ENCODE peak calls at places on chromosomes 16 and 17, in five cellular contexts. G, F, O, X and V are unnamed samples.

GRCh38 chr16:85148959-85149358 is 36.7 kb upstream of the CIBAR2 start:
- DNase-seq in G (no peak), F (no peak), O (no peak), X (no peak), V (peak)

GRCh38 chr17:62998665-62999393 is 32.8 kb downstream of the TANC2 start:
- DNase-seq in G (peak), F (no peak), O (no peak), X (peak), V (peak)

GRCh38 chr16:71895679-71896385 is 501 bp downstream of the IST1 start:
- DNase-seq in G (no peak), F (peak), O (peak), X (peak), V (peak)

GRCh38 chr16:86245351-86245750 is 265.0 kb upstream of the FOXF1 start:
- DNase-seq in G (no peak), F (no peak), O (no peak), X (no peak), V (no peak)

GRCh38 chr17:28738680-28739384 is 5.0 kb upstream of the TRAF4 start:
- DNase-seq in G (no peak), F (no peak), O (no peak), X (peak), V (no peak)

GRCh38 chr17:50272711-50273653 is 1.3 kb upstream of the TMEM92 start:
- DNase-seq in G (peak), F (peak), O (peak), X (peak), V (peak)

GRCh38 chr17:3888343-3889171 is 4.3 kb downstream of the CAMKK1 start:
- DNase-seq in G (peak), F (no peak), O (peak), X (peak), V (peak)

GRCh38 chr16:51641191-51641765 is 490.2 kb upstream of the SALL1 start:
- DNase-seq in G (peak), F (no peak), O (no peak), X (no peak), V (peak)

GRCh38 chr17:36008998-36009665 is 7.8 kb upstream of the CCL15 start:
- DNase-seq in G (peak), F (no peak), O (peak), X (peak), V (peak)

GRCh38 chr16:14205666-14206065 is 134.5 kb downstream of the MRTFB start:
- DNase-seq in G (no peak), F (no peak), O (peak), X (no peak), V (peak)

GRCh38 chr17:72797142-72797541 is 295.3 kb downstream of the SLC39A11 start:
- DNase-seq in G (no peak), F (no peak), O (no peak), X (no peak), V (no peak)
- H2AK5ac ChIP-seq in G (no peak), F (no peak), O (no peak), X (no peak), V (no peak)

DNA sequence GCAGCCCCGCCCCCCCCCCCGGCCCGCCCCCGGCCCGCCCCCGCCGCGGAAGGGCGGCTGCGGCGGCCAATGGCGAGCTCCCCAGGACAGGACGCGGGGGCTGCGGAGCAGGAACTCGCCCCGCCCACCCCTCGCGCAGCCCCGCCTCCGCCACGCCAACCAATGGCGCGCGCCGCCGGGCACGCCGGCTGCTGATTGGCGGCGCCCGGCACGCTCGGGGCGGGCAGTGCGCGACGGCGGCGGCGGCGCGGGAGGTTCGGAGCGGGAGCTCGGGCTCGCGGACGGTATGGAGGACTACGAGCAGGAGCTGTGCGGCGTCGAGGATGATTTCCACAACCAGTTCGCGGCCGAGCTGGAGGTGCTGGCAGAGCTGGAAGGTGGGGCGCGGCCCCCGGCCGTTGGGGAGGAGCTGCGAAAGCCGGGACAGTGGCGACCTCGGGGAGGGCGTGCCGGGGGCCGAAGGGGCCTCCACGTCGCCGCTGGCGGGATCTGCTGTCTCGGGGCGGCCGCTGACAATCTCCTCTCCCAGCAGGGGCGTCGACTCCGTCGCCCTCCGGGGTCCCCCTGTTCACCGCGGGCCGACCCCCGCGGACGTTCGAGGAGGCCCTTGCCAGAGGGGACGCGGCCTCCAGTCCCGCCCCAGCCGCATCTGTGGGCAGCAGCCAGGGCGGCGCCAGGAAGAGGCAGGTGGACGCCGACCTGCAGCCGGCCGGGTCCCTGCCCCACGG is at the start of gene CHTF18:
- DNase-seq in G (peak), F (peak), O (peak), X (peak), V (peak)
- H3K4ac ChIP-seq in G (no peak), F (no peak), O (peak), X (peak), V (peak)

DNA sequence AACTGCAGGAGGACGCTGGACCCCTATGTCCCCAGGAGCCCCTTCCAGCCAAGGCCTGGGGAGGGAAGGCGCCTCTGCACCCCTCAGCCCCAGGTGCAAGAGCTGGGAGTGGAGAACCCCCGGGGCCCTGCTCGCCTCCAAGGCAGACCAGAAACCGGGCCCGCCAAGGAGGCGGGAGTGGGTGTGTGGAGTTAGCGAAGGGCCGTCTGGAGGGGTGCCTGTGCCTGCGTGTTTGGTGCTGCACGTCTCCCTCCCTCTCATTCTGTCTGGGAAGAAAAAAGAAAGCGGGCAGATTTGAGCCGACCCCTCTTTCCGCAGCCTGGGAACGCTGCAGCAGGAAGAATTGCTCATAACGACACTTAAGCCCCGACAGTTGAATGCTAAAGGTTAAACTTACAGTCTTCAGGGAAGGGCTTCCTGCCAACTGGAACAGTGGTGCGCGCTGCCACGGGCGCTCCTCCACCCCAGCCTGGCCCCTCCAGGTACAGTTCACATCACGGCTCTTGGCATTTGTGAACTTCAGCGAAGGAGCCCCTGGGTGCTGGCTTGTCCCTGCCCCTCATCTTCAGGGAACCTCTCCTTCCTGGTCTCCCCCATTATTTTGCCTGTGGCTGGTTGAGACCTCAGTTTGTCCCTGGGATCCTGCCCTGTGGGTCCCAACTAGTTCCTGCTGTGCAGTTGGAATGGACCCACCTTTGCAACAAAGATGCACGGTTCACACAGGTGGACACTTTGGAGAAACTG is 19.2 kb upstream of the ZFHX3 start:
- DNase-seq in G (no peak), F (no peak), O (peak), X (no peak), V (peak)
- H3K4me3 ChIP-seq in G (no peak), F (no peak), O (no peak), X (no peak), V (no peak)

GRCh38 chr16:3007059-3007956 is 5.4 kb upstream of the CLDN9 start:
- DNase-seq in G (peak), F (no peak), O (no peak), X (no peak), V (no peak)

GRCh38 chr16:3010510-3010909 is 2.2 kb upstream of the CLDN9 start:
- DNase-seq in G (no peak), F (no peak), O (no peak), X (no peak), V (no peak)

GRCh38 chr16:3008749-3009088 is 4.0 kb upstream of the CLDN9 start:
- DNase-seq in G (no peak), F (no peak), O (no peak), X (no peak), V (no peak)

GRCh38 chr16:3009568-3010390 is 2.9 kb upstream of the CLDN9 start:
- DNase-seq in G (peak), F (no peak), O (peak), X (peak), V (peak)

GRCh38 chr16:3007957-3008748 is 4.6 kb upstream of the CLDN9 start:
- DNase-seq in G (peak), F (no peak), O (no peak), X (no peak), V (no peak)
- H2AK5ac ChIP-seq in G (peak), F (peak), O (peak), X (peak), V (no peak)